ENCODE peak calls at places on chromosomes 16 and 17, in five cellular contexts. One of them, this sample, is unnamed.

GRCh38 chr16:64356267-64356666 is 765.6 kb downstream of the CDH11 start:
- DNase-seq in A673: peak; percentile 77
- DNase-seq in Ammon's horn: no peak
- DNase-seq in LHCN-M2: peak; percentile 89
- DNase-seq in myocyte: peak; percentile 68
- DNase-seq in this sample: no peak

GRCh38 chr17:63701477-63702222 is 1.7 kb upstream of the LIMD2 start:
- DNase-seq in A673: no peak
- DNase-seq in Ammon's horn: no peak
- DNase-seq in LHCN-M2: no peak
- DNase-seq in myocyte: no peak
- DNase-seq in this sample: no peak

GRCh38 chr16:67161595-67162058 is 1.9 kb downstream of the FBXL8 start:
- DNase-seq in A673: no peak
- DNase-seq in Ammon's horn: no peak
- DNase-seq in LHCN-M2: no peak
- DNase-seq in myocyte: no peak
- DNase-seq in this sample: peak; percentile 81

GRCh38 chr17:8126306-8127066 is 2.6 kb upstream of the HES7 start:
- DNase-seq in A673: peak; percentile 74
- DNase-seq in Ammon's horn: peak; percentile 36
- DNase-seq in LHCN-M2: peak; percentile 33
- DNase-seq in myocyte: peak; percentile 49
- DNase-seq in this sample: peak; percentile 72

GRCh38 chr16:72723781-72724180 is 324.1 kb downstream of the ZFHX3 start:
- DNase-seq in A673: no peak
- DNase-seq in Ammon's horn: no peak
- DNase-seq in LHCN-M2: peak; percentile 56
- DNase-seq in myocyte: no peak
- DNase-seq in this sample: no peak

GRCh38 chr16:85513180-85513579 is 99.9 kb upstream of the GSE1 start:
- DNase-seq in A673: no peak
- DNase-seq in Ammon's horn: no peak
- DNase-seq in LHCN-M2: no peak
- DNase-seq in myocyte: no peak
- DNase-seq in this sample: no peak

GRCh38 chr17:47192549-47192948 is 3.5 kb upstream of the CDC27 start:
- DNase-seq in A673: no peak
- DNase-seq in Ammon's horn: no peak
- DNase-seq in LHCN-M2: peak; percentile 95
- DNase-seq in myocyte: peak; percentile 89
- DNase-seq in this sample: no peak

GRCh38 chr17:8072727-8073461 is 14.6 kb downstream of the ALOX12B start:
- DNase-seq in A673: no peak
- DNase-seq in Ammon's horn: no peak
- DNase-seq in LHCN-M2: no peak
- DNase-seq in myocyte: peak; percentile 37
- DNase-seq in this sample: no peak

GRCh38 chr16:78906135-78906534 is 694.4 kb downstream of the MAF start:
- DNase-seq in A673: no peak
- DNase-seq in Ammon's horn: no peak
- DNase-seq in LHCN-M2: no peak
- DNase-seq in myocyte: no peak
- DNase-seq in this sample: no peak

GRCh38 chr16:6111390-6111789 is 1013.8 kb upstream of the EEF2KMT start:
- DNase-seq in A673: no peak
- DNase-seq in Ammon's horn: no peak
- DNase-seq in LHCN-M2: no peak
- DNase-seq in myocyte: no peak
- DNase-seq in this sample: no peak

GRCh38 chr16:87657621-87658192 is 55.4 kb downstream of the JPH3 start:
- DNase-seq in A673: peak; percentile 37
- DNase-seq in Ammon's horn: no peak
- DNase-seq in LHCN-M2: peak; percentile 8
- DNase-seq in myocyte: peak; percentile 32
- DNase-seq in this sample: no peak

GRCh38 chr16:31453255-31454204 is 5.8 kb upstream of the ARMC5 start:
- DNase-seq in A673: peak; percentile 64
- DNase-seq in Ammon's horn: no peak
- DNase-seq in LHCN-M2: peak; percentile 53
- DNase-seq in myocyte: peak; percentile 54
- DNase-seq in this sample: no peak

GRCh38 chr17:4232168-4232813 is 31.5 kb downstream of the ANKFY1 start:
- DNase-seq in A673: no peak
- DNase-seq in Ammon's horn: no peak
- DNase-seq in LHCN-M2: peak; percentile 58
- DNase-seq in myocyte: peak; percentile 41
- DNase-seq in this sample: no peak

GRCh38 chr16:19316846-19317245 is 31.3 kb downstream of the CLEC19A start:
- DNase-seq in A673: no peak
- DNase-seq in Ammon's horn: no peak
- DNase-seq in LHCN-M2: no peak
- DNase-seq in myocyte: no peak
- DNase-seq in this sample: no peak